ENCODE peak calls at places on chromosomes 7 and 10, in ten cellular contexts. One of them, this sample, is unnamed.

GRCh38 chr10:70849582-70850016 is 33.9 kb downstream of the SGPL1 start:
- DNase-seq in GM23248: peak
- DNase-seq in GM12878: no peak
- DNase-seq in uterus: no peak
- DNase-seq in keratinocyte: no peak
- DNase-seq in RWPE1: no peak
- DNase-seq in dorsolateral prefrontal cortex: no peak
- DNase-seq in CD4-positive, alpha-beta memory T cell: no peak
- DNase-seq in right atrium auricular region: no peak
- DNase-seq in heart right ventricle: no peak
- DNase-seq in this sample: no peak

GRCh38 chr7:34451923-34452322 is 206.1 kb upstream of the NPSR1 start:
- DNase-seq in GM23248: peak
- DNase-seq in GM12878: no peak
- DNase-seq in uterus: no peak
- DNase-seq in keratinocyte: no peak
- DNase-seq in RWPE1: peak
- DNase-seq in dorsolateral prefrontal cortex: no peak
- DNase-seq in CD4-positive, alpha-beta memory T cell: no peak
- DNase-seq in right atrium auricular region: no peak
- DNase-seq in heart right ventricle: no peak
- DNase-seq in this sample: no peak

GRCh38 chr10:124152139-124152780 is 58.9 kb upstream of the CHST15 start:
- DNase-seq in GM23248: peak
- DNase-seq in GM12878: no peak
- DNase-seq in uterus: no peak
- DNase-seq in keratinocyte: peak
- DNase-seq in RWPE1: peak
- DNase-seq in dorsolateral prefrontal cortex: no peak
- DNase-seq in CD4-positive, alpha-beta memory T cell: no peak
- DNase-seq in right atrium auricular region: peak
- DNase-seq in heart right ventricle: peak
- DNase-seq in this sample: no peak

GRCh38 chr7:64873517-64873916 is 29.6 kb upstream of the ZNF273 start:
- DNase-seq in GM23248: no peak
- DNase-seq in GM12878: no peak
- DNase-seq in uterus: no peak
- DNase-seq in keratinocyte: no peak
- DNase-seq in RWPE1: no peak
- DNase-seq in dorsolateral prefrontal cortex: no peak
- DNase-seq in CD4-positive, alpha-beta memory T cell: no peak
- DNase-seq in right atrium auricular region: peak
- DNase-seq in heart right ventricle: no peak
- DNase-seq in this sample: no peak

GRCh38 chr10:124288928-124289921 is 129.5 kb downstream of the OAT start:
- DNase-seq in GM23248: no peak
- DNase-seq in GM12878: no peak
- DNase-seq in uterus: no peak
- DNase-seq in keratinocyte: no peak
- DNase-seq in RWPE1: no peak
- DNase-seq in dorsolateral prefrontal cortex: no peak
- DNase-seq in CD4-positive, alpha-beta memory T cell: no peak
- DNase-seq in right atrium auricular region: no peak
- DNase-seq in heart right ventricle: no peak
- DNase-seq in this sample: no peak

GRCh38 chr10:131689954-131690669 is 210.7 kb upstream of the PPP2R2D start:
- DNase-seq in GM23248: no peak
- DNase-seq in GM12878: no peak
- DNase-seq in uterus: no peak
- DNase-seq in keratinocyte: no peak
- DNase-seq in RWPE1: no peak
- DNase-seq in dorsolateral prefrontal cortex: no peak
- DNase-seq in CD4-positive, alpha-beta memory T cell: no peak
- DNase-seq in right atrium auricular region: no peak
- DNase-seq in heart right ventricle: no peak
- DNase-seq in this sample: no peak

GRCh38 chr10:103727546-103727963 is 127.8 kb downstream of the SH3PXD2A start:
- DNase-seq in GM23248: no peak
- DNase-seq in GM12878: no peak
- DNase-seq in uterus: no peak
- DNase-seq in keratinocyte: no peak
- DNase-seq in RWPE1: no peak
- DNase-seq in dorsolateral prefrontal cortex: peak
- DNase-seq in CD4-positive, alpha-beta memory T cell: no peak
- DNase-seq in right atrium auricular region: no peak
- DNase-seq in heart right ventricle: peak
- DNase-seq in this sample: peak

GRCh38 chr10:120788756-120789155 is 62.4 kb upstream of the WDR11 start:
- DNase-seq in GM23248: no peak
- DNase-seq in GM12878: no peak
- DNase-seq in uterus: no peak
- DNase-seq in keratinocyte: no peak
- DNase-seq in RWPE1: no peak
- DNase-seq in dorsolateral prefrontal cortex: no peak
- DNase-seq in CD4-positive, alpha-beta memory T cell: no peak
- DNase-seq in right atrium auricular region: no peak
- DNase-seq in heart right ventricle: no peak
- DNase-seq in this sample: no peak

GRCh38 chr7:23026164-23026563 is 12.2 kb upstream of the HYCC1 start:
- DNase-seq in GM23248: peak
- DNase-seq in GM12878: no peak
- DNase-seq in uterus: no peak
- DNase-seq in keratinocyte: no peak
- DNase-seq in RWPE1: peak
- DNase-seq in dorsolateral prefrontal cortex: no peak
- DNase-seq in CD4-positive, alpha-beta memory T cell: no peak
- DNase-seq in right atrium auricular region: no peak
- DNase-seq in heart right ventricle: no peak
- DNase-seq in this sample: no peak

GRCh38 chr10:99435986-99436633 is 5.7 kb upstream of the GOT1 start:
- DNase-seq in GM23248: peak
- DNase-seq in GM12878: no peak
- DNase-seq in uterus: no peak
- DNase-seq in keratinocyte: no peak
- DNase-seq in RWPE1: no peak
- DNase-seq in dorsolateral prefrontal cortex: no peak
- DNase-seq in CD4-positive, alpha-beta memory T cell: no peak
- DNase-seq in right atrium auricular region: no peak
- DNase-seq in heart right ventricle: no peak
- DNase-seq in this sample: no peak

GRCh38 chr10:10869592-10869991 is 148.1 kb upstream of the CELF2 start:
- DNase-seq in GM23248: peak
- DNase-seq in GM12878: peak
- DNase-seq in uterus: no peak
- DNase-seq in keratinocyte: no peak
- DNase-seq in RWPE1: peak
- DNase-seq in dorsolateral prefrontal cortex: no peak
- DNase-seq in CD4-positive, alpha-beta memory T cell: no peak
- DNase-seq in right atrium auricular region: no peak
- DNase-seq in heart right ventricle: no peak
- DNase-seq in this sample: no peak

GRCh38 chr10:75624632-75625031 is 193.2 kb downstream of the LRMDA start:
- DNase-seq in GM23248: no peak
- DNase-seq in GM12878: no peak
- DNase-seq in uterus: no peak
- DNase-seq in keratinocyte: no peak
- DNase-seq in RWPE1: no peak
- DNase-seq in dorsolateral prefrontal cortex: no peak
- DNase-seq in CD4-positive, alpha-beta memory T cell: no peak
- DNase-seq in right atrium auricular region: no peak
- DNase-seq in heart right ventricle: no peak
- DNase-seq in this sample: no peak

GRCh38 chr10:91251430-91252056 is 31.1 kb downstream of the PCGF5 start:
- DNase-seq in GM23248: peak
- DNase-seq in GM12878: peak
- DNase-seq in uterus: peak
- DNase-seq in keratinocyte: peak
- DNase-seq in RWPE1: peak
- DNase-seq in dorsolateral prefrontal cortex: peak
- DNase-seq in CD4-positive, alpha-beta memory T cell: peak
- DNase-seq in right atrium auricular region: peak
- DNase-seq in heart right ventricle: no peak
- DNase-seq in this sample: no peak

GRCh38 chr10:106454233-106454632 is 710.3 kb downstream of the SORCS1 start:
- DNase-seq in GM23248: no peak
- DNase-seq in GM12878: no peak
- DNase-seq in uterus: no peak
- DNase-seq in keratinocyte: no peak
- DNase-seq in RWPE1: no peak
- DNase-seq in dorsolateral prefrontal cortex: no peak
- DNase-seq in CD4-positive, alpha-beta memory T cell: no peak
- DNase-seq in right atrium auricular region: no peak
- DNase-seq in heart right ventricle: no peak
- DNase-seq in this sample: no peak

GRCh38 chr10:106450966-106451365 is 713.5 kb downstream of the SORCS1 start:
- DNase-seq in GM23248: peak
- DNase-seq in GM12878: no peak
- DNase-seq in uterus: no peak
- DNase-seq in keratinocyte: no peak
- DNase-seq in RWPE1: no peak
- DNase-seq in dorsolateral prefrontal cortex: no peak
- DNase-seq in CD4-positive, alpha-beta memory T cell: no peak
- DNase-seq in right atrium auricular region: no peak
- DNase-seq in heart right ventricle: no peak
- DNase-seq in this sample: no peak
- H3K27ac ChIP-seq in GM23248: no peak
- H3K27ac ChIP-seq in GM12878: no peak
- H3K27ac ChIP-seq in uterus: no peak
- H3K27ac ChIP-seq in keratinocyte: no peak
- H3K27ac ChIP-seq in RWPE1: no peak
- H3K27ac ChIP-seq in dorsolateral prefrontal cortex: no peak
- H3K27ac ChIP-seq in CD4-positive, alpha-beta memory T cell: no peak
- H3K27ac ChIP-seq in right atrium auricular region: no peak
- H3K27ac ChIP-seq in heart right ventricle: no peak
- H3K27ac ChIP-seq in this sample: no peak

GRCh38 chr10:79106651-79107050 is 37.9 kb downstream of the ZMIZ1 start:
- DNase-seq in GM23248: no peak
- DNase-seq in GM12878: no peak
- DNase-seq in uterus: no peak
- DNase-seq in keratinocyte: no peak
- DNase-seq in RWPE1: no peak
- DNase-seq in dorsolateral prefrontal cortex: no peak
- DNase-seq in CD4-positive, alpha-beta memory T cell: no peak
- DNase-seq in right atrium auricular region: no peak
- DNase-seq in heart right ventricle: no peak
- DNase-seq in this sample: no peak

GRCh38 chr10:79106251-79106650 is 37.5 kb downstream of the ZMIZ1 start:
- DNase-seq in GM23248: no peak
- DNase-seq in GM12878: no peak
- DNase-seq in uterus: no peak
- DNase-seq in keratinocyte: no peak
- DNase-seq in RWPE1: no peak
- DNase-seq in dorsolateral prefrontal cortex: no peak
- DNase-seq in CD4-positive, alpha-beta memory T cell: no peak
- DNase-seq in right atrium auricular region: no peak
- DNase-seq in heart right ventricle: no peak
- DNase-seq in this sample: no peak

GRCh38 chr10:79105164-79105739 is 36.5 kb downstream of the ZMIZ1 start:
- DNase-seq in GM23248: no peak
- DNase-seq in GM12878: no peak
- DNase-seq in uterus: no peak
- DNase-seq in keratinocyte: no peak
- DNase-seq in RWPE1: no peak
- DNase-seq in dorsolateral prefrontal cortex: no peak
- DNase-seq in CD4-positive, alpha-beta memory T cell: no peak
- DNase-seq in right atrium auricular region: no peak
- DNase-seq in heart right ventricle: no peak
- DNase-seq in this sample: no peak

GRCh38 chr10:79104264-79104954 is 35.6 kb downstream of the ZMIZ1 start:
- DNase-seq in GM23248: peak
- DNase-seq in GM12878: no peak
- DNase-seq in uterus: peak
- DNase-seq in keratinocyte: no peak
- DNase-seq in RWPE1: no peak
- DNase-seq in dorsolateral prefrontal cortex: no peak
- DNase-seq in CD4-positive, alpha-beta memory T cell: no peak
- DNase-seq in right atrium auricular region: peak
- DNase-seq in heart right ventricle: peak
- DNase-seq in this sample: no peak

GRCh38 chr10:79105818-79106217 is 37.1 kb downstream of the ZMIZ1 start:
- DNase-seq in GM23248: no peak
- DNase-seq in GM12878: no peak
- DNase-seq in uterus: no peak
- DNase-seq in keratinocyte: no peak
- DNase-seq in RWPE1: no peak
- DNase-seq in dorsolateral prefrontal cortex: no peak
- DNase-seq in CD4-positive, alpha-beta memory T cell: no peak
- DNase-seq in right atrium auricular region: no peak
- DNase-seq in heart right ventricle: no peak
- DNase-seq in this sample: no peak
- H3K27ac ChIP-seq in GM23248: no peak
- H3K27ac ChIP-seq in GM12878: no peak
- H3K27ac ChIP-seq in uterus: peak
- H3K27ac ChIP-seq in keratinocyte: no peak
- H3K27ac ChIP-seq in RWPE1: peak
- H3K27ac ChIP-seq in dorsolateral prefrontal cortex: no peak
- H3K27ac ChIP-seq in CD4-positive, alpha-beta memory T cell: no peak
- H3K27ac ChIP-seq in right atrium auricular region: peak
- H3K27ac ChIP-seq in heart right ventricle: peak
- H3K27ac ChIP-seq in this sample: no peak

GRCh38 chr7:150580615-150580986 is 13.4 kb downstream of the GIMAP4 start:
- DNase-seq in GM23248: no peak
- DNase-seq in GM12878: no peak
- DNase-seq in uterus: no peak
- DNase-seq in keratinocyte: no peak
- DNase-seq in RWPE1: no peak
- DNase-seq in dorsolateral prefrontal cortex: no peak
- DNase-seq in CD4-positive, alpha-beta memory T cell: no peak
- DNase-seq in right atrium auricular region: no peak
- DNase-seq in heart right ventricle: no peak
- DNase-seq in this sample: no peak
- H3K27ac ChIP-seq in GM23248: no peak
- H3K27ac ChIP-seq in GM12878: no peak
- H3K27ac ChIP-seq in uterus: no peak
- H3K27ac ChIP-seq in keratinocyte: no peak
- H3K27ac ChIP-seq in RWPE1: no peak
- H3K27ac ChIP-seq in dorsolateral prefrontal cortex: no peak
- H3K27ac ChIP-seq in CD4-positive, alpha-beta memory T cell: no peak
- H3K27ac ChIP-seq in right atrium auricular region: no peak
- H3K27ac ChIP-seq in heart right ventricle: no peak
- H3K27ac ChIP-seq in this sample: no peak

GRCh38 chr7:26153246-26153822 is 1.3 kb downstream of the NFE2L3 start:
- DNase-seq in GM23248: no peak
- DNase-seq in GM12878: no peak
- DNase-seq in uterus: no peak
- DNase-seq in keratinocyte: no peak
- DNase-seq in RWPE1: no peak
- DNase-seq in dorsolateral prefrontal cortex: no peak
- DNase-seq in CD4-positive, alpha-beta memory T cell: no peak
- DNase-seq in right atrium auricular region: no peak
- DNase-seq in heart right ventricle: no peak
- DNase-seq in this sample: no peak
- H3K27ac ChIP-seq in GM23248: no peak
- H3K27ac ChIP-seq in GM12878: peak
- H3K27ac ChIP-seq in uterus: no peak
- H3K27ac ChIP-seq in keratinocyte: peak
- H3K27ac ChIP-seq in RWPE1: no peak
- H3K27ac ChIP-seq in dorsolateral prefrontal cortex: no peak
- H3K27ac ChIP-seq in CD4-positive, alpha-beta memory T cell: peak
- H3K27ac ChIP-seq in right atrium auricular region: no peak
- H3K27ac ChIP-seq in heart right ventricle: no peak
- H3K27ac ChIP-seq in this sample: no peak

This sample was measured in caudate nucleus.